ENCODE peak calls at places on chromosomes 3 and 15, in six cellular contexts. Q is WTC11, X is GM23338, Y is H1, U is K562, L is GM12878. B is an unnamed sample.
A peak's percentile ranks its signal among the peaks of the same experiment; 100 is the strongest.

GRCh38 chr3:42500909-42501308 is 1.5 kb upstream of the VIPR1 start:
- DNase-seq in Q (no peak), Y (no peak), U (no peak), X (peak; percentile 53), L (no peak), B (no peak)

GRCh38 chr15:74628949-74629348 is 13.3 kb downstream of the CLK3 start:
- DNase-seq in Q (no peak), L (no peak), U (no peak), X (no peak), Y (no peak), B (no peak)

GRCh38 chr3:79111375-79112052 is 656.3 kb downstream of the ROBO1 start:
- DNase-seq in Y (no peak), U (no peak), X (no peak), Q (no peak), L (no peak), B (no peak)

GRCh38 chr3:111385971-111386495 is 156.0 kb upstream of the CD96 start:
- DNase-seq in U (no peak), X (no peak), Y (no peak), L (no peak), Q (no peak), B (no peak)

GRCh38 chr3:117600112-117600511 is 890.5 kb downstream of the TUSC7 start:
- DNase-seq in L (no peak), Q (peak; percentile 15), X (peak; percentile 38), U (no peak), Y (no peak), B (no peak)

GRCh38 chr15:64975390-64975789 is 14.3 kb downstream of the SPG21 start:
- DNase-seq in U (no peak), X (no peak), Y (no peak), L (no peak), Q (no peak), B (no peak)

GRCh38 chr3:13795816-13796215 is 84.1 kb downstream of the WNT7A start:
- DNase-seq in X (peak; percentile 14), L (no peak), U (no peak), Q (no peak), Y (no peak), B (no peak)

GRCh38 chr3:45597166-45597565 is 2.6 kb downstream of the LIMD1 start:
- DNase-seq in Q (no peak), U (no peak), L (no peak), Y (no peak), X (no peak), B (no peak)

GRCh38 chr3:55511895-55512585 is 24.9 kb upstream of the WNT5A start:
- DNase-seq in X (no peak), L (no peak), Y (no peak), U (no peak), Q (no peak), B (no peak)

DNA sequence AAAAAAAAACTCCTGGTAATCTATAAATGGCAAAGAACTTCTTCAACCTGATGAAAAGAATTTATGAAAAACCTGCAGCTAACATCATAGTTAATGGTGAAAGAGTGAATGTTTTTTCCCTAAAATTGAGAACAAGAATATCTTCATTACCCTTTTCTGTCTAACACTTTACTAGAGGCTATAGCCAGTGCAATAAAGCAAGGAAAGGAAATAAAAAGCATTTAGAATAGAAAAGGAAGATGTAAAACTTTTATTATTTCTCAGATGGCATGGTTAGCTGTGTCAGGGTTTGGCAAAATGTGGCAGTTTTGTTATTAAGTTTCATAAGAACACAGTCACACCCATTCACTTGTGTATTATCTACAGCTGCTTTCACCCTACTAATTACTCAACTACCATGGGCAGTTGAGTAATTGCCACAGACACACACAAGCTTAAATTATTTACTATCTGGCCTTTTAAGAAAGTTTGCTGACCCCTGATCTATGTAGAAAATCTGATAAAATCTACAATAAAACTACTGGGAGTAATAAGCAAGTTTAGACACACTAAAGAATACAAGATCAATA is 465.1 kb downstream of the MAGI1 start:
- DNase-seq in Y (no peak), U (no peak), L (no peak), X (no peak), Q (no peak), B (no peak)
- TF ChIP-seq CREB1 in Y (no peak), U (no peak), L (no peak), X (no peak), Q (no peak), B (no peak)

DNA sequence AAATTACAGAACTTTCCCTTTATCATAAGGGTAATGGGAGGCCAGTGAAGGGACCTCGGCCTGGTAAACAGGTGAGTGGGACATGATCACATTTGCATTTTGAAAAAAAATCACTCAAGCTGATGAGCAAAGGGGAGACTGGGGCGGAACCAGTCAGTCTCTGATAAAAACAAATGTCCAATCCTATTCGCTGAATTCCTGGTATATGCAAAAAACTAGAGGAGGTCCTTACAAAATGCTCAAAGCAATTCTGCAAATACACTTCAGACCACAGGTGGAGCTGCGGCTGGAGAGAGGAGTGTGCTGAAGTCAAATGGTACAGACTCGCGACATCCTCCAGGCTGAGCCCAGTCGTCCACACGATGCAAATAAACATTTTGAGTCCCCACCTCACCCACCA is 166.7 kb downstream of the FOXP1 start:
- DNase-seq in U (peak; percentile 74), L (no peak), Q (peak; percentile 41), Y (peak; percentile 25), X (peak; percentile 79), B (peak; percentile 34)
- TF ChIP-seq CREB1 in U (no peak), L (no peak), Q (no peak), Y (no peak), X (no peak), B (no peak)

DNA sequence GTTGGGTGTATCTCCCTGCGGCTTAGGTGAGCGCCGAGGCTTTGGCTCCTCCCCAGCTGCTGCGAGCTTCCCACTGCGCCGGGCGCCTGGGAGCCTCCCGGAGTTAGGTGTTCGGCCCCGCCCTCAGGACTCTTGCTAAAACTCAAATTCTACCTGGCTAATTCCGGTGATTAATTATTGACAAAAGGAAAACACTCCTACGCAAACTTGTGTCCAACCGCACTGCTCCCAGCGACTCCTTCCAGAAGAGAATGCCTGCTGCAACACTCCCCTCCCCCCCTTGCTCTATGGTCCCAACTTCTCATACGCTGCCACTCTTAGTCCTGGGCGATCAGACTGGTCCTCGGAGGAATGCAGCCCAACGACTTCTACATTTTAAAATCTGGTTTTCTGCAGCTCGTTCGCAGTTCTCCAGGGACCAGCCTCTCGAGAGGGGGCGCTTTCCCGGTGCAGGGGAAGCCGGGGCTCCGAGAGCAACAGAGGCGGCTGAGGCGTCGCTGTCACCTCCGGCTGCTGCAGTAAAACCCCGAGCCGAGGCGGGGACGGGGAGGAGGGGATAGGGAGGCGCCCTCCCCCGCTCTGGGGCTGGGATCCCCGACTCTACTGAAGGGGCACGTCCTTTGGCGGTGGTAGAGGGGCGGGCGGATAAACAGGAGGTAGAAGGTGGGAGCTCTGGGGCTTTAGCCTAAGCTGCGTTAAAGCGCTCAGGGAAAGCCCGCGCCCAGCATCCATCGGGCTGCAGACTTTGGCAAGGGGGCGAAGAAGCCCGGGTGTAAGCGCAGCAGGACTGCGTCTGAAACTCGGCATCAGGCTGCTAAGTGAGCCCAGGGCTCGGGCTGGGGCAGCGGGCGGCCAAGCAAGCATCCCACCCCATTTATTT is at the start of gene SPTSSB:
- DNase-seq in Y (no peak), L (no peak), X (peak; percentile 91), U (peak; percentile 9), Q (peak; percentile 84), B (peak; percentile 42)
- TF ChIP-seq CREB1 in Y (no peak), L (no peak), X (no peak), U (no peak), Q (no peak), B (no peak)

DNA sequence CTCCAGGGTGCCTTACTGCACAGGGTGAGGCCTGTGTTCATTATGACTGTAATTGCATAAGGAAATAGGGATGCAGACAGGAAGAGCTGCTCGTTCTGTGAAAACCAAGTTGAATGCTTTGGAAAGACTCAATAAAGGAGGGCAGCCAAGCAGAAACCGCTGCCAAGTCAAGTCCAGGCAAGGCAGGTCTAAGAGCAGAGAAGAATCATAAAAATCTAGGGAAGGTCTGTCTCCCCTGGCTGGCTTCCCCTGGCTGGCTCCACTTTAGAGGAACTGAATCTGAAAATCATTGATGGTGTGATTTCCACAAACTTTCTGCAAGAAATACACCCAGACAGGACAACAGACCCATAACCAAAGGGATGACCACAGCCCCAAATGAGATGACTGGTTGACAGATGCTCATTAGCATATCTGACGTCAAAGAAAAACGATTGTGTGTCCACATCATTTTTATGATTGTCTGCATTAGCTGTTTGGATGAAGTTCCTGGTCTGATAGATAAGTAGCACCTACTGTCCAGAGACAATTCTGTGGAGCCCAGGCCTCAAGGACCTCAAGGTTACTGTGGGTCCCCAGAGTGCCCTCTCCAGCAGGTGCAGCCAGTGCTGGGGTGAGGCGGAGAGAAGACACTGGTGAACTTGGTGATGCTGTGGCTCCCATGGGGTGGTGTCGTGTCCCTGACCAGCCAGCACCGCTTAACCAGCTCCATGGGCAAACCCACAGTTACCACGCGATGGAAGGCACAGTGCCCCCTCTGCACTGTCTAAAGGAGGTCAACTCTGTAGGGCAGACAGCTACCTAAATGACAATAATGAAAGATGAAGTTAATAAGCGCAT is 127.5 kb downstream of the NSMCE3 start:
- DNase-seq in Q (no peak), X (no peak), L (peak; percentile 21), U (no peak), Y (no peak), B (no peak)
- TF ChIP-seq CREB1 in Q (no peak), X (no peak), L (no peak), U (no peak), Y (no peak), B (peak; percentile 34)